ENCODE peak calls at places on chromosomes 6 and 20, in ten cellular contexts. C, Q, O, V, W, E, R, X, B and S are unnamed samples.

GRCh38 chr6:235763-236360 is 56.4 kb upstream of the DUSP22 start:
- DNase-seq in Q (peak; percentile 41), W (no peak), E (no peak), O (no peak), R (peak; percentile 34), B (no peak), C (peak; percentile 44), X (peak; percentile 34), V (no peak), S (no peak)

GRCh38 chr6:149458196-149458595 is 26.6 kb downstream of the ZC3H12D start:
- DNase-seq in X (no peak), B (no peak), R (no peak), W (no peak), E (no peak), V (no peak), Q (peak; percentile 22), O (no peak), C (no peak), S (no peak)

GRCh38 chr20:9590189-9590588 is 75.8 kb downstream of the LAMP5 start:
- DNase-seq in X (no peak), O (no peak), C (peak; percentile 7), Q (peak; percentile 53), W (no peak), E (no peak), V (no peak), B (peak; percentile 55), R (no peak), S (no peak)

GRCh38 chr20:24077145-24077544 is 88.6 kb upstream of the GGTLC1 start:
- DNase-seq in O (no peak), B (no peak), W (no peak), R (no peak), Q (no peak), X (no peak), C (no peak), E (no peak), V (no peak), S (no peak)

GRCh38 chr6:36120979-36121706 is 9.2 kb upstream of the MAPK13 start:
- DNase-seq in X (no peak), E (peak; percentile 91), O (no peak), V (peak; percentile 50), Q (peak; percentile 60), B (no peak), W (no peak), C (peak; percentile 73), R (peak; percentile 65), S (peak; percentile 41)

GRCh38 chr6:22470454-22471368 is 98.7 kb upstream of the HDGFL1 start:
- DNase-seq in W (no peak), B (no peak), O (peak; percentile 77), X (peak; percentile 33), Q (peak; percentile 81), V (peak; percentile 29), C (peak; percentile 72), R (no peak), E (no peak), S (no peak)

GRCh38 chr6:160357088-160357487 is 8.9 kb downstream of the SLC22A3 start:
- DNase-seq in W (no peak), X (no peak), Q (no peak), E (no peak), V (no peak), B (no peak), R (no peak), O (no peak), C (no peak), S (no peak)

GRCh38 chr6:132190815-132191175 is 210.5 kb downstream of the MOXD1 start:
- DNase-seq in E (no peak), C (peak; percentile 82), R (no peak), Q (peak; percentile 60), O (no peak), B (no peak), V (no peak), X (no peak), W (no peak), S (no peak)

GRCh38 chr20:51628533-51629398 is 86.2 kb upstream of the NFATC2 start:
- DNase-seq in V (no peak), W (no peak), C (peak; percentile 79), B (no peak), R (no peak), E (no peak), O (no peak), Q (no peak), X (no peak), S (no peak)

GRCh38 chr20:51622004-51622874 is 79.7 kb upstream of the NFATC2 start:
- DNase-seq in C (no peak), B (no peak), X (peak; percentile 37), O (no peak), W (no peak), R (no peak), E (no peak), V (no peak), Q (no peak), S (no peak)

GRCh38 chr20:51623255-51623654 is 80.7 kb upstream of the NFATC2 start:
- DNase-seq in B (no peak), O (no peak), X (no peak), W (no peak), C (no peak), V (no peak), R (no peak), E (no peak), Q (no peak), S (no peak)

GRCh38 chr20:51625105-51625504 is 82.6 kb upstream of the NFATC2 start:
- DNase-seq in R (no peak), Q (no peak), V (no peak), B (no peak), E (no peak), X (no peak), W (no peak), O (no peak), C (no peak), S (no peak)

DNA sequence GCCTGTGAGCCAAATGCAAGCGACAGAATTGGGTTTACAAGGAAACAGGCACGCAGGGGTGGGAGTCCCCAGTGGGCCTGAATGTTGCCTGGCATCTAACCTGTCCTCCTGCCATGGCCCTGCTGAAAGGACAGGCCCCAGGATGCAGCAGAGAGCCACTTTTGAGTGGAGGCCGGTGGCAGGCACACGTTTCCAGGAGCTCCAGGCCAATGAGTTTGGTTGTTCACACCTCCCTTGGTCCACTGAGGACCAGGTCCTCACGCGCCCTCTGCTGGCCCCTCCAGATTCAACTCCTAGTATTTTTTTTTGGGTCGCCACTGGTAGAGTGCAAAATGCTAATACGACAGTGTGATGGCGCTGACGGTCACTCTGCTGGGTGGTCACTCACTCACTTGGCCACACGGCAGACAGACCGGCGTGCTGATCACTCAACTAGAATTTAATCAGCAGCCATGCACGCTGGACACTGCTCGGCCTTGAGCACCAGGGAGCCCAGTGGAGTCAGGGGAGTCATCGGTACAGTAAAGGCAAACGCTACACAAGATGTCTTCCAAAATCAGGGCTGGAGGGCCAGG is 81.7 kb upstream of the NFATC2 start:
- DNase-seq in R (peak; percentile 64), E (peak; percentile 78), V (peak; percentile 62), X (peak; percentile 92), O (no peak), Q (peak; percentile 79), B (no peak), W (peak; percentile 61), C (peak; percentile 68), S (peak; percentile 78)
- TF ChIP-seq CTCF in R (peak; percentile 69), E (peak; percentile 53), V (peak; percentile 86), X (peak; percentile 87), O (peak; percentile 43), Q (peak; percentile 58), B (peak; percentile 71), W (peak; percentile 78), C (peak; percentile 74), S (peak; percentile 63)

DNA sequence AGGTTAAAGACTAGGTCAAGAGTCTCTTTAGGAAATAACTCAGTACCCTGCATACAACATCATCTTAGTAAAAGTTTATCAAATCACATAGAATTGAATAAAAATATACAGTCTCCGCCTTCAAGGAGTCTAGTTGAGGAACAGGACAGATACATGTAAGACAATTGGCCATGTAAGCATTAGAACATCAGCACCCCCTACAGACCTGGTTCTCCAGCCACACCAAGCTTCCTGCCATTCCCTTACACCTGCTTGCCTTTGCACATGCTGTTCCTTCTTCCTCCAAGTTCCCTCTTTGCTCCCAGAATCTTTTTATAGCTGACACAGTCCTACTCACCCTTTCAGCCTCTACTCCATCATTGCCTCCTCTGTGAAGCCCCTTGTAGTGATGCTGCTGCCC is 187.8 kb upstream of the LRFN2 start:
- DNase-seq in C (no peak), R (no peak), V (no peak), W (no peak), B (no peak), Q (no peak), X (no peak), O (no peak), E (no peak), S (no peak)
- TF ChIP-seq CTCF in C (no peak), R (no peak), V (peak; percentile 20), W (no peak), B (no peak), Q (no peak), X (peak; percentile 16), O (no peak), E (no peak), S (no peak)

GRCh38 chr6:158026901-158027589 is 45.4 kb downstream of the SYNJ2 start:
- DNase-seq in X (no peak), Q (no peak), C (no peak), B (no peak), R (no peak), W (no peak), E (no peak), V (no peak), O (no peak), S (no peak)

GRCh38 chr6:158028421-158028820 is 46.8 kb downstream of the SYNJ2 start:
- DNase-seq in O (peak; percentile 54), C (no peak), X (no peak), Q (no peak), V (no peak), E (no peak), B (no peak), R (no peak), W (no peak), S (no peak)

GRCh38 chr6:158027590-158028285 is 46.1 kb downstream of the SYNJ2 start:
- DNase-seq in O (no peak), R (no peak), Q (no peak), E (no peak), B (no peak), W (no peak), V (no peak), C (no peak), X (no peak), S (no peak)

GRCh38 chr6:158024566-158025297 is 43.1 kb downstream of the SYNJ2 start:
- DNase-seq in E (no peak), W (no peak), V (no peak), C (no peak), O (no peak), Q (no peak), X (no peak), B (no peak), R (no peak), S (no peak)

DNA sequence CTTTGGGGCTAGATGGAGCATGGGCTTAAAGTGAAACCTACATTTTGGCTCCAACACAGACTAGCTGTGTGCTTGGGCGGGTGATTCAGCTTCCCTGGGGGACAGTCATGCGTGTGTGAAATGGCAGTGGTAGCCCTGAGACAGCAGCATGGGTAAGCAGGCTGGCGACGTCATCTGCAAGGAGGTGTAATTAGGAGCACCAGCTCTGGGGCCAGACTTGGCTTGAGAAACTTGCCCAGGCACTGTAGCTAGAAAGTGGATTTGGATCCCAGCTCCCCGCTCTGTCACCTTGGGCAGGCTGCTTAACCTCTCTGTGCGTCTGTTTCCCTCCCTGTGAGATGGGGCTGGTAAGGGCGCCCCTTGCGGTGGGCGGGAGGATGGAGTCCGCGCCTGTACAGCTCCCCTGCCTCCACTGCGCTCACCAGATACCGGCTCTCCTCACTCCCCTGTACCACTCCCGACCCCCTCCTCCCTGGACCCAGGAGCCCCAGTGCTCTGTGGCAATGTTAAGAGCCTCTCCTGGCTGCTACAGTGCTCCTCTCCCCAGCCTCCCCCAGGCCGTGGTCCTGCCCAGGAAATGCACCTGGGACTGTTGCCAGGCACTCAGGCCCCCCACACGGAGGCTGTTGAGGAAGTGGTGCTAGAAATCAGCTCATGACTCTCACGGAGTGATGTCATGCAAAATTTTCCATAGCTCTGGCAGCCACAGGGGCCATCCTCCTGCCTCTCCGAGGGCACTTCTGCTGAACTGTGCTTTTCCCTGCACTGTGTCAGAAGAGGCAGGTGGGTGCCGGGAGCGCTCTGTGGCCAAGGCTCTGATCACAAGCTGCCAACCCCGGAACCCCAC is 44.6 kb downstream of the SYNJ2 start:
- DNase-seq in Q (peak; percentile 78), W (no peak), R (peak; percentile 80), E (peak; percentile 91), B (peak; percentile 92), V (peak; percentile 80), X (no peak), O (peak; percentile 84), C (peak; percentile 99), S (peak; percentile 73)
- TF ChIP-seq CTCF in Q (peak; percentile 40), W (no peak), R (peak; percentile 75), E (peak; percentile 73), B (peak; percentile 68), V (peak; percentile 96), X (peak; percentile 37), O (no peak), C (peak; percentile 80), S (peak; percentile 76)

GRCh38 chr6:42419490-42420280 is 32.0 kb downstream of the TRERF1 start:
- DNase-seq in W (no peak), B (no peak), Q (peak; percentile 6), O (no peak), V (no peak), R (no peak), E (no peak), X (no peak), C (no peak), S (no peak)
- TF ChIP-seq CTCF in W (no peak), B (no peak), Q (no peak), O (no peak), V (no peak), R (no peak), E (no peak), X (peak; percentile 13), C (no peak), S (no peak)